ENCODE peak calls at places on chromosomes 3 and 15, in nine cellular contexts. B is right atrium auricular region, K is MCF 10A, Q is RWPE1, V is GM10248, W is spleen, Y is GM12864, I is AG09309, N is brain microvascular endothelial cell. P is an unnamed sample.

GRCh38 chr15:82186748-82187415 is 75.7 kb downstream of the EFL1 start:
- DNase-seq in B (no peak), K (no peak), Q (no peak), V (peak; percentile 45), W (no peak), Y (peak; percentile 34), I (no peak), N (no peak), P (no peak)

GRCh38 chr3:147943265-147943945 is 534.2 kb downstream of the ZIC1 start:
- DNase-seq in B (no peak), K (peak; percentile 71), Q (peak; percentile 51), V (no peak), W (no peak), Y (no peak), I (peak; percentile 63), N (peak; percentile 89), P (no peak)

GRCh38 chr3:70982700-70983140 is 600.8 kb downstream of the FOXP1 start:
- DNase-seq in B (peak; percentile 67), K (peak; percentile 82), Q (peak; percentile 55), V (no peak), W (no peak), Y (no peak), I (no peak), N (peak; percentile 85), P (no peak)

GRCh38 chr3:15217841-15218267 is 11.8 kb downstream of the CAPN7 start:
- DNase-seq in B (no peak), K (no peak), Q (no peak), V (no peak), W (no peak), Y (no peak), I (no peak), N (no peak), P (no peak)

GRCh38 chr3:10935846-10936631 is 56.5 kb upstream of the SLC6A1 start:
- DNase-seq in B (no peak), K (no peak), Q (no peak), V (no peak), W (peak; percentile 28), Y (no peak), I (no peak), N (no peak), P (no peak)

GRCh38 chr3:164460851-164461250 is 617.4 kb downstream of the SI start:
- DNase-seq in B (no peak), K (no peak), Q (no peak), V (no peak), W (no peak), Y (no peak), I (no peak), N (peak; percentile 2), P (no peak)

GRCh38 chr15:100663550-100664335 is 61.4 kb downstream of the ASB7 start:
- DNase-seq in B (no peak), K (no peak), Q (no peak), V (no peak), W (no peak), Y (no peak), I (no peak), N (peak; percentile 13), P (no peak)

GRCh38 chr3:16012086-16012485 is 162.4 kb upstream of the GALNT15 start:
- DNase-seq in B (no peak), K (no peak), Q (no peak), V (no peak), W (no peak), Y (no peak), I (no peak), N (peak; percentile 37), P (no peak)

GRCh38 chr15:45612790-45613415 is 21.9 kb upstream of the SQOR start:
- DNase-seq in B (no peak), K (no peak), Q (peak; percentile 45), V (peak; percentile 37), W (no peak), Y (no peak), I (no peak), N (peak; percentile 46), P (no peak)

GRCh38 chr15:36090276-36090946 is 489.0 kb upstream of the CDIN1 start:
- DNase-seq in B (no peak), K (no peak), Q (no peak), V (no peak), W (no peak), Y (no peak), I (no peak), N (no peak), P (no peak)

GRCh38 chr3:63523100-63523499 is 129.4 kb upstream of the SNTN start:
- DNase-seq in B (no peak), K (peak; percentile 23), Q (no peak), V (no peak), W (no peak), Y (no peak), I (no peak), N (no peak), P (no peak)

GRCh38 chr15:59333401-59334062 is 39.1 kb downstream of the MYO1E start:
- DNase-seq in B (no peak), K (no peak), Q (no peak), V (no peak), W (no peak), Y (no peak), I (no peak), N (no peak), P (no peak)

GRCh38 chr3:71172951-71173350 is 410.6 kb downstream of the FOXP1 start:
- DNase-seq in B (no peak), K (peak; percentile 70), Q (no peak), V (no peak), W (no peak), Y (no peak), I (peak; percentile 83), N (peak; percentile 61), P (no peak)

GRCh38 chr3:99548674-99549073 is 89.7 kb upstream of the COL8A1 start:
- DNase-seq in B (no peak), K (no peak), Q (no peak), V (no peak), W (no peak), Y (no peak), I (no peak), N (no peak), P (no peak)

GRCh38 chr3:129162729-129163579 is 2.1 kb upstream of the ISY1 start:
- DNase-seq in B (no peak), K (peak; percentile 40), Q (no peak), V (no peak), W (no peak), Y (no peak), I (no peak), N (no peak), P (no peak)

GRCh38 chr3:129166579-129167332 is 5.9 kb upstream of the ISY1 start:
- DNase-seq in B (no peak), K (no peak), Q (no peak), V (no peak), W (no peak), Y (no peak), I (no peak), N (no peak), P (no peak)

GRCh38 chr3:129160891-129161859 is at the start of gene ISY1:
- DNase-seq in B (peak; percentile 92), K (peak; percentile 96), Q (peak; percentile 97), V (peak; percentile 91), W (peak; percentile 94), Y (peak; percentile 92), I (peak; percentile 79), N (peak; percentile 90), P (peak; percentile 79)

GRCh38 chr3:129164500-129164899 is 3.6 kb upstream of the ISY1 start:
- DNase-seq in B (no peak), K (no peak), Q (no peak), V (no peak), W (no peak), Y (no peak), I (no peak), N (no peak), P (no peak)

GRCh38 chr3:129161860-129162271 is 1.0 kb upstream of the ISY1 start:
- DNase-seq in B (no peak), K (peak; percentile 51), Q (peak; percentile 48), V (no peak), W (peak; percentile 79), Y (no peak), I (no peak), N (no peak), P (peak; percentile 29)
- TF ChIP-seq CTCF in B (peak; percentile 10), K (no peak), Q (peak; percentile 57), V (no peak), W (no peak), Y (no peak), I (no peak), N (peak; percentile 14), P (no peak)

GRCh38 chr15:28901987-28902745 is 16.4 kb downstream of the APBA2 start:
- DNase-seq in B (no peak), K (no peak), Q (no peak), V (no peak), W (peak; percentile 50), Y (no peak), I (no peak), N (no peak), P (no peak)
- TF ChIP-seq CTCF in B (no peak), K (no peak), Q (no peak), V (no peak), W (no peak), Y (no peak), I (no peak), N (peak; percentile 55), P (no peak)

GRCh38 chr3:51274052-51274451 is 111.0 kb upstream of the MANF start:
- DNase-seq in B (no peak), K (no peak), Q (no peak), V (no peak), W (no peak), Y (no peak), I (no peak), N (no peak), P (no peak)

GRCh38 chr3:51268132-51268531 is 117.0 kb upstream of the MANF start:
- DNase-seq in B (no peak), K (no peak), Q (no peak), V (no peak), W (no peak), Y (no peak), I (no peak), N (no peak), P (no peak)

GRCh38 chr3:51270559-51270958 is 114.5 kb upstream of the MANF start:
- DNase-seq in B (no peak), K (no peak), Q (no peak), V (no peak), W (no peak), Y (no peak), I (no peak), N (no peak), P (no peak)

GRCh38 chr3:51271172-51271571 is 113.9 kb upstream of the MANF start:
- DNase-seq in B (no peak), K (no peak), Q (no peak), V (no peak), W (no peak), Y (no peak), I (no peak), N (no peak), P (no peak)

GRCh38 chr3:51269466-51269865 is 115.6 kb upstream of the MANF start:
- DNase-seq in B (no peak), K (peak; percentile 39), Q (no peak), V (no peak), W (no peak), Y (no peak), I (peak; percentile 1), N (no peak), P (no peak)
- TF ChIP-seq CTCF in B (no peak), K (peak; percentile 23), Q (no peak), V (no peak), W (no peak), Y (peak; percentile 18), I (peak; percentile 35), N (peak; percentile 46), P (no peak)

DNA sequence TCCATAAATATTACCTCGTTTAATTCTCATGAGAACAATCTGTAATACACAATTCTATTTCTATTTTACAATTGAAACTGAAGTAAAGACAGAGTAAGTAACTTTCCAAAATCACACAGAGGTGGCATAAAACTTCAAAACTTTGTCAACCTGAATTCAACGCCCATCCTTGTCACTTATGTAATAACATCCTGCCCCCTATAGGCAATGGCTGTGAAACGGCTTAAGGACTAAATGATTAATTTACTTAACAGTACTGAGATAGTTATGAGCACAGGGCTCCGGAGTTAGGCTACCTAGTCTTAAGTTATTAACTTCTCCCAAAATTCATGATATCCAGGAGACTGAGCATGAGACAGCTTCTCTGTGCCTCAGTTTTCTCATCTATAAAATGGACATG is 293.1 kb upstream of the CHRM5 start:
- DNase-seq in B (no peak), K (peak; percentile 54), Q (peak; percentile 49), V (peak; percentile 37), W (no peak), Y (peak; percentile 25), I (no peak), N (peak; percentile 6), P (no peak)
- TF ChIP-seq CTCF in B (no peak), K (peak; percentile 60), Q (peak; percentile 25), V (peak; percentile 34), W (no peak), Y (peak; percentile 55), I (no peak), N (peak; percentile 57), P (no peak)